ENCODE peak calls at places on chromosomes 12 and 14, in six cellular contexts. N is activated naive CD4-positive, alpha-beta T cell; X is cardiac fibroblast; Z is HAP-1; D is left cardiac atrium; B is activated T-cell treated with anti-CD3 and anti-CD28 coated beads, Interleukin-2, amount 50 U/mL, for 4 hours. I is an unnamed sample.

GRCh38 chr12:12333980-12334709 is 15.9 kb downstream of the MANSC1 start:
- DNase-seq in N (no peak), X (peak), Z (peak), D (peak), B (peak), I (no peak)

GRCh38 chr14:50926851-50927386 is 17.4 kb downstream of the PYGL start:
- DNase-seq in N (no peak), X (peak), Z (no peak), D (no peak), B (no peak), I (no peak)

GRCh38 chr12:32493282-32493681 is 93.9 kb downstream of the FGD4 start:
- DNase-seq in N (no peak), X (no peak), Z (no peak), D (no peak), B (no peak), I (no peak)

GRCh38 chr14:99612737-99613330 is 8.8 kb upstream of the CCDC85C start:
- DNase-seq in N (no peak), X (peak), Z (no peak), D (no peak), B (no peak), I (no peak)

GRCh38 chr14:105473677-105474477 is 744 bp upstream of the CRIP2 start:
- DNase-seq in N (no peak), X (peak), Z (peak), D (peak), B (peak), I (peak)

GRCh38 chr14:71488703-71489141 is 443.5 kb upstream of the RGS6 start:
- DNase-seq in N (no peak), X (peak), Z (no peak), D (no peak), B (no peak), I (peak)

GRCh38 chr12:105020241-105020962 is 34.3 kb downstream of the NOPCHAP1 start:
- DNase-seq in N (no peak), X (no peak), Z (no peak), D (no peak), B (no peak), I (no peak)

GRCh38 chr12:75781532-75782046 is 250.0 kb downstream of the PHLDA1 start:
- DNase-seq in N (no peak), X (peak), Z (no peak), D (no peak), B (no peak), I (no peak)

I was measured in foreskin melanocyte.